ENCODE peak calls at places on chromosomes 3 and 15, in nine cellular contexts. P is sigmoid colon, A is body of pancreas, E is spleen, D is progenitor cell of endocrine pancreas, S is RWPE1, O is GM20000, F is cardiac muscle cell, U is coronary artery. V is an unnamed sample.

GRCh38 chr3:152264378-152264777 is 4.4 kb upstream of the MBNL1 start:
- DNase-seq in U (no peak), A (no peak), P (no peak), O (no peak), E (no peak), F (no peak), D (no peak), S (no peak), V (no peak)

GRCh38 chr3:147384210-147385058 is 21.9 kb downstream of the ZIC4 start:
- DNase-seq in O (no peak), S (no peak), E (no peak), U (peak; percentile 26), F (no peak), D (no peak), P (no peak), A (no peak), V (no peak)

GRCh38 chr3:133965033-133965570 is 64.6 kb downstream of the SLCO2A1 start:
- DNase-seq in U (no peak), P (peak; percentile 18), E (peak; percentile 43), D (no peak), O (no peak), A (no peak), S (no peak), F (peak; percentile 28), V (no peak)

GRCh38 chr3:67461667-67462142 is 192.7 kb downstream of the SUCLG2 start:
- DNase-seq in D (no peak), U (no peak), P (no peak), O (no peak), A (peak; percentile 33), S (no peak), F (peak; percentile 79), E (no peak), V (no peak)

GRCh38 chr15:34049096-34049495 is 10.1 kb upstream of the AVEN start:
- DNase-seq in F (peak; percentile 95), D (no peak), E (no peak), S (no peak), A (no peak), O (no peak), P (no peak), U (no peak), V (no peak)

GRCh38 chr3:36700537-36701248 is 63.7 kb downstream of the DCLK3 start:
- DNase-seq in A (peak; percentile 66), U (no peak), D (peak; percentile 54), S (no peak), F (peak; percentile 86), P (no peak), E (no peak), O (peak; percentile 53), V (peak; percentile 75)

GRCh38 chr3:127803619-127804018 is 18.7 kb downstream of the MGLL start:
- DNase-seq in E (no peak), F (peak; percentile 67), D (no peak), P (no peak), A (no peak), O (no peak), S (peak; percentile 88), U (no peak), V (no peak)

GRCh38 chr3:39147711-39148115 is 5.7 kb downstream of the CSRNP1 start:
- DNase-seq in U (peak; percentile 79), D (no peak), E (peak; percentile 90), F (peak; percentile 64), P (no peak), A (peak; percentile 34), S (no peak), O (no peak), V (peak; percentile 49)

GRCh38 chr3:43036621-43037331 is 57.7 kb downstream of the GASK1A start:
- DNase-seq in S (no peak), F (no peak), D (no peak), P (peak; percentile 15), A (no peak), O (no peak), E (no peak), U (peak; percentile 40), V (no peak)

GRCh38 chr15:96553006-96553405 is 222.5 kb downstream of the NR2F2 start:
- DNase-seq in A (no peak), S (no peak), O (no peak), P (no peak), E (no peak), D (no peak), U (no peak), F (no peak), V (no peak)

GRCh38 chr3:52181543-52181942 is 16.4 kb upstream of the ALAS1 start:
- DNase-seq in E (peak; percentile 43), U (no peak), S (no peak), A (no peak), F (peak; percentile 70), P (no peak), O (no peak), D (no peak), V (no peak)

DNA sequence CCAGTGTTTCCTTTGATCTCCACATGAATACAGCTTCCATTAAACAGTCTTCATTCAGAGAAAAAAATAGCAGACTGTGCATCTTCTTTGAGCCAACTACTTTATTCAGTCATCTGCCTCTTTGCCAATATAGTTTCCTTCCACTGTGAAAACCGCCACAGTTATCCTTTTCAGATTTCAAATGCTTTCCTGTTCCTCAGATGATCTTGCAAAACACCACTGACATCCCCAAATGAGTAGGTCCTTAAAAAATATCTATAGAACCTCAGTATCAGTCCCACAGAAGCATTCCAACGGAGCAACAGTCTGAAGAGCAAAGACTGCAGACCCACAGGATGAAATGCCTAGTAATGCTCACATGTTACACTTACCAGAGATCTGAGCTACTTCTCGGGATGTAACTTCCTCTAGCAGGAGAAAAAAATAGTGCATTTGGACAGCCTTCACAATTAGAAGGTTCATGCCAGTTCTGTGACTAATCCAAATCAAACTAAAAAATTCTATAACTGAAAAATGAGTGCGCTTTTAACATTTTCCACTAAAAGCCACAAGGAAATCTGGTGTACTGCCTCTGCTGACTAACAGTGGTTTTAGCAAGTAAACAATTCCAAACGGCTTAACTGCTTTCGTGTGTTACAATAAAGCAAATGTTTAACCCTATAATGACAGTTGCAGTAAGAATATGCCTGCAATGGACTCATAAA is at the start of gene ANKRD28:
- DNase-seq in U (no peak), S (peak; percentile 42), P (no peak), O (no peak), D (no peak), A (no peak), E (no peak), F (peak; percentile 95), V (peak; percentile 20)
- TF ChIP-seq CTCF in U (no peak), S (peak; percentile 28), P (peak; percentile 52), O (no peak), D (peak; percentile 34), A (no peak), E (no peak), F (peak; percentile 45), V (no peak)

GRCh38 chr3:89851974-89852621 is 744.7 kb downstream of the EPHA3 start:
- DNase-seq in A (peak; percentile 24), S (peak; percentile 47), E (no peak), P (no peak), F (peak; percentile 74), D (peak; percentile 67), U (no peak), O (no peak), V (peak; percentile 78)
- TF ChIP-seq CTCF in A (peak; percentile 20), S (peak; percentile 77), E (no peak), P (no peak), F (peak; percentile 81), D (peak; percentile 96), U (no peak), O (no peak), V (peak; percentile 53)

DNA sequence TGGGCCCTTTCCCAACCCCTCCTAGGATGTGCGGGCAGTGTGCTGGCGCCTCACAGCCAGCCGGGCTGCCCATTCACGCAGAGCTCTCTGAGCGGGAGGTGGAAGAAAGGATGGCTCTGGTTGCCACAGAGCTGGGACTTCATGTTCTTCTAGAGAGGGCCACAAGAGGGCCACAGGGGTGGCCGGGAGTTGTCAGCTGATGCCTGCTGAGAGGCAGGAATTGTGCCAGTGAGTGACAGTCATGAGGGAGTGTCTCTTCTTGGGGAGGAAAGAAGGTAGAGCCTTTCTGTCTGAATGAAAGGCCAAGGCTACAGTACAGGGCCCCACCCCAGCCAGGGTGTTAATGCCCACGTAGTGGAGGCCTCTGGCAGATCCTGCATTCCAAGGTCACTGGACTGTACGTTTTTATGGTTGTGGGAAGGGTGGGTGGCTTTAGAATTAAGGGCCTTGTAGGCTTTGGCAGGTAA is 8.3 kb downstream of the FAM131A start:
- DNase-seq in A (peak; percentile 62), D (no peak), F (peak; percentile 61), P (no peak), E (no peak), U (no peak), O (peak; percentile 45), S (peak; percentile 75), V (peak; percentile 82)
- TF ChIP-seq CTCF in A (peak; percentile 44), D (peak; percentile 58), F (peak; percentile 57), P (peak; percentile 14), E (no peak), U (no peak), O (no peak), S (peak; percentile 52), V (peak; percentile 84)

GRCh38 chr3:468172-468571 is 271.6 kb downstream of the CHL1 start:
- DNase-seq in S (no peak), F (peak; percentile 5), A (no peak), P (no peak), D (no peak), O (no peak), E (no peak), U (no peak), V (peak; percentile 6)
- TF ChIP-seq CTCF in S (no peak), F (peak; percentile 52), A (no peak), P (no peak), D (peak; percentile 67), O (peak; percentile 48), E (no peak), U (no peak), V (peak; percentile 34)

DNA sequence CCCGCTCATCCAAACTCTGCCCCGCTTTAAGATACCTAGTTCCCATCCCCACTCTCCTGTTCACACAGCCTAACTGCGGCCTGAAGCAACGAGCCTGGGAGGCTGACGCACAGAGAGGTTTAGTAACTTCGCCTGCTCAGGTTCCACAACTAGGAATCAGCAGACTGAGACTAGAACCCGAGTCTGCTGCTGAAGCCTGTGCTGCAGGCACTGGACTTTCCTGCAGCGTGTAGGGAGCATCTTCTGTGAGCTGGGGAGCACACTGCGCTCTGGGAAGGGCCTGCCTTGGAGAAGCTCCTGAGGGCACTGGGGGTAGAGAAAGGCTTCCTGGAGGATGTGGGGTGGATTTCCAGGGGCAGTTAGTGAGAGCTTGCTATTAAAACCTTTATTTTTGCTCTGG is 4.8 kb upstream of the MAP6D1 start:
- DNase-seq in O (no peak), D (no peak), A (no peak), U (no peak), P (no peak), S (no peak), E (no peak), F (no peak), V (no peak)
- TF ChIP-seq CTCF in O (no peak), D (no peak), A (no peak), U (no peak), P (no peak), S (no peak), E (no peak), F (no peak), V (no peak)